ENCODE peak calls at places on chromosomes 5 and 9, in seven cellular contexts. Y is tibial nerve; W is CD8-positive, alpha-beta memory T cell; P is psoas muscle; M is A549; N is Caco-2; K is CD8-positive, alpha-beta T cell. G is an unnamed sample.

GRCh38 chr5:104241051-104241450 is 678.5 kb upstream of the NUDT12 start:
- DNase-seq in Y (no peak), W (no peak), P (no peak), M (no peak), N (no peak), K (no peak), G (no peak)

GRCh38 chr5:81950996-81951395 is 20.8 kb upstream of the ATG10 start:
- DNase-seq in Y (no peak), W (no peak), P (no peak), M (no peak), N (no peak), K (no peak), G (no peak)

GRCh38 chr9:112387115-112387514 is 7.2 kb downstream of the HSDL2 start:
- DNase-seq in Y (no peak), W (no peak), P (no peak), M (no peak), N (no peak), K (no peak), G (no peak)

GRCh38 chr5:129098488-129099183 is 4.1 kb downstream of the ISOC1 start:
- DNase-seq in Y (no peak), W (no peak), P (no peak), M (no peak), N (no peak), K (no peak), G (no peak)

GRCh38 chr9:93122721-93123221 is 11.3 kb downstream of the NINJ1 start:
- DNase-seq in Y (peak; percentile 12), W (no peak), P (no peak), M (no peak), N (no peak), K (no peak), G (no peak)

GRCh38 chr5:106094128-106094726 is 1576.5 kb downstream of the EFNA5 start:
- DNase-seq in Y (no peak), W (no peak), P (no peak), M (no peak), N (no peak), K (no peak), G (peak; percentile 29)

GRCh38 chr9:115327441-115328122 is 209.6 kb upstream of the TNC start:
- DNase-seq in Y (no peak), W (no peak), P (no peak), M (no peak), N (no peak), K (no peak), G (peak; percentile 42)

GRCh38 chr9:69027355-69028097 is 8.0 kb upstream of the FXN start:
- DNase-seq in Y (no peak), W (peak; percentile 58), P (no peak), M (peak; percentile 47), N (peak; percentile 14), K (peak; percentile 16), G (peak; percentile 16)

GRCh38 chr9:78595200-78595945 is 298.4 kb downstream of the PSAT1 start:
- DNase-seq in Y (no peak), W (no peak), P (no peak), M (no peak), N (no peak), K (no peak), G (peak; percentile 44)

GRCh38 chr5:177147239-177147638 is 13.7 kb downstream of the NSD1 start:
- DNase-seq in Y (no peak), W (no peak), P (no peak), M (no peak), N (no peak), K (no peak), G (peak; percentile 28)

GRCh38 chr5:38414348-38414747 is 142.1 kb downstream of the LIFR start:
- DNase-seq in Y (no peak), W (no peak), P (no peak), M (no peak), N (no peak), K (no peak), G (no peak)

GRCh38 chr9:13388157-13388556 is 108.7 kb upstream of the MPDZ start:
- DNase-seq in Y (no peak), W (no peak), P (no peak), M (no peak), N (no peak), K (no peak), G (peak; percentile 92)

GRCh38 chr5:1781726-1782384 is 17.8 kb downstream of the MRPL36 start:
- DNase-seq in Y (no peak), W (no peak), P (peak; percentile 4), M (no peak), N (no peak), K (no peak), G (no peak)

GRCh38 chr9:5688109-5688508 is 59.2 kb downstream of the RIC1 start:
- DNase-seq in Y (no peak), W (no peak), P (no peak), M (no peak), N (no peak), K (no peak), G (peak; percentile 36)

GRCh38 chr9:120402741-120403542 is 177.0 kb downstream of the CDK5RAP2 start:
- DNase-seq in Y (no peak), W (no peak), P (no peak), M (peak; percentile 76), N (no peak), K (no peak), G (peak; percentile 100)

GRCh38 chr9:129501771-129502324 is 119.1 kb downstream of the C9orf50 start:
- DNase-seq in Y (no peak), W (no peak), P (no peak), M (no peak), N (no peak), K (no peak), G (no peak)

GRCh38 chr5:72166070-72166979 is 59.0 kb downstream of the MAP1B start:
- DNase-seq in Y (no peak), W (no peak), P (peak; percentile 32), M (no peak), N (no peak), K (no peak), G (peak; percentile 76)

GRCh38 chr5:139650031-139650688 is 2.0 kb downstream of the CXXC5 start:
- DNase-seq in Y (no peak), W (no peak), P (no peak), M (no peak), N (peak; percentile 78), K (no peak), G (no peak)

GRCh38 chr5:81817086-81817485 is 66.2 kb upstream of the SSBP2 start:
- DNase-seq in Y (no peak), W (no peak), P (no peak), M (no peak), N (no peak), K (no peak), G (no peak)

GRCh38 chr5:93790401-93790800 is 49.0 kb upstream of the POU5F2 start:
- DNase-seq in Y (no peak), W (no peak), P (no peak), M (no peak), N (no peak), K (no peak), G (peak; percentile 32)

DNA sequence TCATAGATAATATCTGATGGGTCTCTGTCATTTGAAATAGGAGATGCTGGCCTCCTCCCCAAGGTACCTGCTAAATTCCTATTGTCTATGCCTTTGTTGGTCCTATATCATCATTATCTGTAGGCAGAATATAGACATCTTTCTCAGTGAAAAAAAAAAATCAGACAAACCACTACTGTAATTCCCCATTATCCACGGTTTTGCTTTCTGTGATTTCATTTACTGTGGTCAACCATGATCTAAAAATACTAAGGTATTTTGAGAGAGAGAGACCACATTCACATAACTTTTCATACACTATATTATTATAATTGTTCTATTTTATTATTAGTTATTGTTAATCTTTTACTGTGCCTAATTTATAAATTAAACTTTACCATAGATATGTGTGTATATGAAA is 122.5 kb downstream of the INVS start:
- DNase-seq in Y (no peak), W (no peak), P (no peak), M (no peak), N (no peak), K (no peak), G (no peak)
- H3K4me1 ChIP-seq in Y (no peaks in the 10 kb centered on the region), W (no peaks in the 10 kb centered on the region), P (no peaks in the 10 kb centered on the region), M (no peaks in the 10 kb centered on the region), N (no peaks in the 10 kb centered on the region), K (no peaks in the 10 kb centered on the region), G (no peaks in the 10 kb centered on the region)

GRCh38 chr5:171313481-171314206 is 4.6 kb downstream of the TLX3 start:
- DNase-seq in Y (no peak), W (no peak), P (no peak), M (no peak), N (no peak), K (no peak), G (no peak)

GRCh38 chr5:171311698-171312083 is 2.6 kb downstream of the TLX3 start:
- DNase-seq in Y (no peak), W (no peak), P (no peak), M (no peak), N (peak; percentile 52), K (no peak), G (no peak)

GRCh38 chr5:171310334-171310815 is 1.3 kb downstream of the TLX3 start:
- DNase-seq in Y (no peak), W (no peak), P (no peak), M (no peak), N (no peak), K (no peak), G (no peak)

GRCh38 chr5:171310816-171311697 is 2.0 kb downstream of the TLX3 start:
- DNase-seq in Y (no peak), W (no peak), P (no peak), M (no peak), N (peak; percentile 52), K (no peak), G (no peak)

GRCh38 chr5:171312129-171312819 is 3.2 kb downstream of the TLX3 start:
- DNase-seq in Y (no peak), W (no peak), P (no peak), M (no peak), N (peak; percentile 71), K (no peak), G (no peak)
- H3K4me3 ChIP-seq in Y (no peak overlapping the region), W (no peak overlapping the region), P (peak overlapping the region; percentile 39), M (no peak overlapping the region), N (peak overlapping the region; percentile 86), K (no peak overlapping the region), G (peak overlapping the region; percentile 17)

GRCh38 chr9:127121628-127122175 is 733 bp downstream of the ANGPTL2 start:
- DNase-seq in Y (no peak), W (no peak), P (no peak), M (no peak), N (no peak), K (no peak), G (peak; percentile 19)

GRCh38 chr9:127122176-127123151 is at the start of gene ANGPTL2:
- DNase-seq in Y (peak; percentile 80), W (peak; percentile 5), P (peak; percentile 92), M (no peak), N (no peak), K (no peak), G (peak; percentile 89)

GRCh38 chr9:127124792-127125191 is 2.4 kb upstream of the ANGPTL2 start:
- DNase-seq in Y (no peak), W (no peak), P (no peak), M (no peak), N (no peak), K (no peak), G (no peak)

GRCh38 chr9:127123239-127123935 is 952 bp upstream of the ANGPTL2 start:
- DNase-seq in Y (no peak), W (no peak), P (no peak), M (no peak), N (no peak), K (no peak), G (no peak)

GRCh38 chr9:127124091-127124490 is 1.7 kb upstream of the ANGPTL2 start:
- DNase-seq in Y (no peak), W (no peak), P (no peak), M (no peak), N (no peak), K (no peak), G (no peak)
- H3K4me1 ChIP-seq in Y (no peaks in the 10 kb centered on the region), W (no peaks in the 10 kb centered on the region), P (peaks cover 24% of the 10 kb centered on the region), M (no peaks in the 10 kb centered on the region), N (peaks cover 17% of the 10 kb centered on the region), K (peaks cover 10% of the 10 kb centered on the region), G (peaks cover 18% of the 10 kb centered on the region)

GRCh38 chr9:95058795-95059386 is 258.6 kb downstream of the FANCC start:
- DNase-seq in Y (no peak), W (no peak), P (no peak), M (no peak), N (no peak), K (no peak), G (peak; percentile 58)
- H3K4me3 ChIP-seq in Y (peak overlapping the region; percentile 13), W (no peak overlapping the region), P (peak overlapping the region; percentile 47), M (no peak overlapping the region), N (no peak overlapping the region), K (no peak overlapping the region), G (no peak overlapping the region)